ENCODE peak calls at places on chromosomes 12 and 14, in five cellular contexts. Z is uterus, Y is GM23338, U is AG09309, H is NB4. Q is an unnamed sample.

GRCh38 chr14:94054936-94055335 is 26.1 kb downstream of the DDX24 start:
- DNase-seq in Z (no peak), Y (no peak), U (no peak), H (no peak), Q (no peak)

GRCh38 chr14:102491786-102492522 is 17.6 kb downstream of the ANKRD9 start:
- DNase-seq in Z (no peak), Y (no peak), U (no peak), H (no peak), Q (no peak)

GRCh38 chr12:120234643-120235368 is 30.7 kb downstream of the PXN start:
- DNase-seq in Z (peak), Y (peak), U (peak), H (no peak), Q (peak)

GRCh38 chr14:21136024-21136423 is 19.8 kb downstream of the OR5AU1 start:
- DNase-seq in Z (no peak), Y (peak), U (no peak), H (peak), Q (peak)

GRCh38 chr12:111424189-111424792 is 18.6 kb downstream of the SH2B3 start:
- DNase-seq in Z (no peak), Y (no peak), U (no peak), H (no peak), Q (no peak)

GRCh38 chr12:113684053-113684907 is 212.6 kb upstream of the LHX5 start:
- DNase-seq in Z (no peak), Y (peak), U (no peak), H (no peak), Q (peak)

GRCh38 chr12:96210376-96211055 is 16.3 kb downstream of the ELK3 start:
- DNase-seq in Z (no peak), Y (no peak), U (no peak), H (no peak), Q (no peak)

GRCh38 chr12:115132145-115132544 is 448.2 kb upstream of the TBX3 start:
- DNase-seq in Z (no peak), Y (no peak), U (peak), H (no peak), Q (peak)

GRCh38 chr14:71525663-71526246 is 406.5 kb upstream of the RGS6 start:
- DNase-seq in Z (no peak), Y (no peak), U (no peak), H (no peak), Q (no peak)

GRCh38 chr14:65940056-65940735 is 527.7 kb downstream of the FUT8 start:
- DNase-seq in Z (no peak), Y (peak), U (no peak), H (peak), Q (no peak)

DNA sequence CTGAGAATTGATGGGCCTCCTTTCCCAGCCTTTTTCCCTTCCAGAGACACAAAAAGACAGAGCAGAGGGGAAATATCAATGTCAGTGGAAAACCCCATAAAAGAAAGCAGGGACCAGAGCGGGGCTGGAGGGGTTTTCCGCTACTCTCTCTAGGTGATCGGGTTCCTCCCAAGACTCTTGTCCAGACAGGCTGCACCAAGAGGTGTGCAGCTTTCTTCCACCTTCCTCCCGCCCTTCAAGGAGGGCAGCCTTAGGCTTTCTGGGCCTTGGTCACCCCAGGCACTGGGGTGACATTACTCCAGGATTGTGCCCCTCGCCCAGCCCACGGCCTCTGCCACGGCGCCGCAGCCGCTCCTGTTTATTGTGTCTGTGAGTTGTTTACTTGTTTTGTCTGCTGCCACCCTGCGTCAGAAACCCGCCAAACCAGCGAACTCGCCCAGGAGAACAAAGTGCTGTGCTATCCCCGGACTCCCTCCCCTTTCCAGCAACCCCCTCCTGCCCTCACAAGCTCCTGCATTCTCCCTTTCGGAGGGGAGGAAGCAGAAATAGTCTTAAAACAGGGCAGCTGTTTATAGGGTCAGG is 6.7 kb upstream of the HOXC6 start:
- DNase-seq in Z (no peak), Y (peak), U (no peak), H (no peak), Q (peak)
- TF ChIP-seq CTCF in Z (no peak), Y (peak), U (no peak), H (no peak), Q (peak)

GRCh38 chr12:132783917-132784531 is 22.4 kb upstream of the ANKLE2 start:
- DNase-seq in Z (no peak), Y (no peak), U (no peak), H (no peak), Q (no peak)
- H3K4me3 ChIP-seq in Z (no peak), Y (no peak), U (no peak), H (no peak), Q (no peak)

GRCh38 chr14:68688872-68689371 is 103.9 kb downstream of the ZFP36L1 start:
- DNase-seq in Z (peak), Y (peak), U (peak), H (peak), Q (peak)
- TF ChIP-seq CTCF in Z (no peak), Y (peak), U (no peak), H (no peak), Q (peak)

DNA sequence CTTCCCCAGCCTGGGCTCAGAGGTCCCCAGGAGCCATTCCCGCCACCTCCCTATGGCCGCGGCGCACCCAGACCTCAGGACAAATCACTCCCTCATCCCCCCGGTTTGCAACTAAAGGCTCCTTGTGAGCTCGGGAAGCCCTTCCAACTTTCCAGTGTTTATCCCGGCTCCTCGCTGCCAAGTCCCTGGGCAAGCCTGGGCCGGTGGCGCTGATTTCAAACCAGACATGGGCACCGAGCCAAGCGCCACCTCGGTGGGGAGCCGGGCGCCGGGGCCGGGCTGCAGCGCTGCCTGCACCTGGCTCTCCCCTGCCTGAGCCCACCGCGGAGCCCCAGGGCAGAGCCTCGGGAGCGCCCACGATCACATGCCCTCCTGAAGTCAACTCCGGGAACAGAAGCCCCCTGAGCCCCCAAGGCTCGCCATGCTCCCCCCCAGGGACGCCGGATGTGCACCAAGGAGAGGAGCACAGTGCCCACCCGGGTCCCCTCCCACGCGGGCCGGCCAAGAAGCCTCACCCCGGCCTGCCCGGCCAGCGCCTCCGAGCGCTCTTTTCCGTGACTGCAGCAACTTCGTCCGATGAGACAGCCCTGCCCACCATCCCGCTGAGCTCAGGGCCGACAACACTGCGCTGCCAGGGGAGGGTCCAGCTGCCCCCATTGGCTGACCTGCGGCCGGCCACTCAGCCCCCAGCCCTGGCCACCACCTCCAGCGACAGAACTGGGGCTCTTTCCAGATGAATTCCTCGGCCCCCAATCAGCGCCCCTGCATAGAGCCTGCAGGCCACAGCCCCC is 50.0 kb downstream of the NCOR2 start:
- DNase-seq in Z (peak), Y (no peak), U (no peak), H (no peak), Q (peak)
- H3K4me3 ChIP-seq in Z (peak), Y (no peak), U (peak), H (no peak), Q (peak)

GRCh38 chr14:61561144-61561543 is 134.2 kb upstream of the HIF1A start:
- DNase-seq in Z (no peak), Y (peak), U (no peak), H (no peak), Q (peak)
- TF ChIP-seq CTCF in Z (no peak), Y (peak), U (peak), H (no peak), Q (peak)

DNA sequence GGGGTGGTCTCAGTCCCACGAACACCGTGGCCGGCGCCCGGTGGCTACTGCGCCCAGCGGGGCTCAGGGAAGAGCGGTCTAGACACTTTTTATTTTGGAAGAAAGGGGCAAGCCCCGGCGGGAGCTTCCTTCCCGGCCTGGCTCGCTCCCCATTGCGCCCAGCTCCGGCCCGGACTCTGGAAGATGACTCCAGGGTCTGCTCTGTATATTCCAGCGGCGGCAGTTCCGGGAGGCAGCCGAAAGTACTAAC is 225.1 kb upstream of the CRY1 start:
- DNase-seq in Z (no peak), Y (no peak), U (no peak), H (no peak), Q (peak)
- H3K4me3 ChIP-seq in Z (peak), Y (peak), U (peak), H (peak), Q (peak)